ENCODE peak calls at places on chromosomes 16 and 17, in four cellular contexts. S is neural progenitor cell; U is CD8-positive, alpha-beta T cell; N is uterus. A is an unnamed sample. For H3K27me3, the result is how much of the 10 kb centered on the place peaks cover.

GRCh38 chr16:4580245-4580644 is 24.1 kb downstream of the C16orf96 start:
- DNase-seq in S (no peak), N (no peak), U (no peak), A (no peak)

GRCh38 chr16:19831678-19832077 is 53.0 kb downstream of the GPRC5B start:
- DNase-seq in S (no peak), U (no peak), N (no peak), A (no peak)

GRCh38 chr17:44828919-44829557 is 1.0 kb downstream of the GJC1 start:
- DNase-seq in S (no peak), U (no peak), N (no peak), A (no peak)

GRCh38 chr17:80482555-80483308 is 6.3 kb upstream of the NPTX1 start:
- DNase-seq in S (peak), N (no peak), U (no peak), A (no peak)

GRCh38 chr17:2710075-2710803 is 1.3 kb downstream of the CLUH start:
- DNase-seq in S (no peak), N (no peak), U (no peak), A (no peak)

GRCh38 chr17:76054112-76054476 is 18.2 kb downstream of the SRP68 start:
- DNase-seq in S (no peak), U (no peak), N (no peak), A (no peak)

GRCh38 chr17:20273741-20274500 is 193.4 kb downstream of the LGALS9B start:
- DNase-seq in U (no peak), S (no peak), N (no peak), A (no peak)

GRCh38 chr16:700684-701584 is 4.7 kb downstream of the FBXL16 start:
- DNase-seq in N (no peak), U (no peak), S (peak), A (no peak)

GRCh38 chr16:908526-909155 is 62.1 kb downstream of the LMF1 start:
- DNase-seq in N (no peak), S (no peak), U (no peak), A (no peak)

GRCh38 chr17:74361613-74362391 is at the start of gene BTBD17:
- DNase-seq in U (no peak), N (peak), S (peak), A (no peak)

GRCh38 chr16:87226926-87227650 is 90.1 kb downstream of the C16orf95 start:
- DNase-seq in N (no peak), U (no peak), S (no peak), A (no peak)

GRCh38 chr17:1830288-1830687 is 483 bp downstream of the RPA1 start:
- DNase-seq in N (no peak), S (peak), U (peak), A (no peak)

GRCh38 chr17:2122641-2123302 is 67.9 kb downstream of the HIC1 start:
- DNase-seq in S (peak), U (no peak), N (peak), A (peak)

GRCh38 chr17:80630721-80631120 is 86.1 kb downstream of the RPTOR start:
- DNase-seq in N (no peak), U (no peak), S (no peak), A (no peak)

GRCh38 chr17:38906429-38907172 is 18.8 kb upstream of the LASP1NB start:
- DNase-seq in U (no peak), N (no peak), S (no peak), A (no peak)

GRCh38 chr16:69366431-69366830 is 14.8 kb upstream of the TMED6 start:
- DNase-seq in U (no peak), S (no peak), N (no peak), A (no peak)

GRCh38 chr16:70375636-70376611 is 29.2 kb downstream of the DDX19A start:
- DNase-seq in N (no peak), U (no peak), S (no peak), A (no peak)

GRCh38 chr17:64599187-64599676 is 62.9 kb downstream of the SMURF2 start:
- DNase-seq in S (peak), U (peak), N (no peak), A (no peak)

GRCh38 chr17:76726766-76727718 is at the start of gene METTL23:
- DNase-seq in N (peak), S (peak), U (peak), A (peak)

GRCh38 chr17:76868669-76869208 is 535 bp downstream of the MGAT5B start:
- DNase-seq in N (no peak), U (no peak), S (peak), A (no peak)

GRCh38 chr17:54983260-54983659 is 14.7 kb downstream of the STXBP4 start:
- DNase-seq in S (no peak), U (no peak), N (no peak), A (no peak)

GRCh38 chr16:54359086-54359485 is 72.5 kb upstream of the IRX3 start:
- DNase-seq in U (no peak), S (peak), N (no peak), A (no peak)

GRCh38 chr17:60249517-60249826 is 99.7 kb downstream of the CA4 start:
- DNase-seq in S (peak), N (no peak), U (no peak), A (no peak)

DNA sequence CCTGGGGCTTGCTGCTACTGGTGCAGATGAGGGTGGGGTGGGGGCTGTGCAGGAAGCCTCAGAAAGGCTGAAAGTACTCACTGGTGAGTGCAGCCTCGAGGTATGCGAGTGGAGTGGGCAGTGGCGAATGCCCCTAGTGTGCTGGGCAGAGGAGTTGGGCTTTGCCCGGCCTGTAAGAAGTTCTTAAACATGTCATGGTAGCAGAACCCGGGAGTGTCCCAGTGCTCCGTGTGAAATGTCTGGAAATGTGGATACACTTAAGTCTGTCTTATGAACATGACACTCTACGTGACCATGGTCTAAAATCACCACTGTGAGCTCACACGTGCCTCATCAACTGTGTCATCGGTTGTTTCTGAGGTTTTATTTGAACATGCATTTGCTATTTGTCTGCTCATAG is 1.7 kb downstream of the SMTNL2 start:
- DNase-seq in S (no peak), N (no peak), U (no peak), A (no peak)
- H3K27me3 ChIP-seq in S (under half), N (under half), U (under half), A (under half)

DNA sequence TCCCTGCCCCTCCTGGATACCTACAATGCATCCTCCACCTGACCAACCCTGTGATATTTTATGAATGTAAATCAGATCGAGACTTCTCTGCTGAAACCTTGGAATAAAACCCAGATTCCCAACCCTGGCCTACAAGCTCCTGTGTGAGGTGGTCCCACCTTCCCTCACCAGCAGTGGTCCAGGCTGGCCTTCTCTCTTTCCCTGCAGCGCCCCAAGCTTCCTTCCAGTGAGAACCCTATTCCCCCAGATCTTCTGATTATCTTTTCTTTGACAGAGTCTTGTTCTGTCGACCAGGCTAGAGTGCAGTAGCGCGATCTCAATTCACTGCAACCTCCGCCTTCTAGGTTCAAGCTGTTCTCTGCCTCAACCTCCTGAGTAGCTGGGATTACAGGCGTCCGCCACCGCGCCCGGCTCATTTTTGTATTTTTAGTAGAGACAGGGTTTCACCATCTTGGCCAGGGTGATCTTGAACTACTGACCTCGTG is 2.5 kb upstream of the HELZ start:
- DNase-seq in S (no peak), N (no peak), U (no peak), A (no peak)
- H3K27ac ChIP-seq in S (no peak), N (no peak), U (no peak), A (no peak)

DNA sequence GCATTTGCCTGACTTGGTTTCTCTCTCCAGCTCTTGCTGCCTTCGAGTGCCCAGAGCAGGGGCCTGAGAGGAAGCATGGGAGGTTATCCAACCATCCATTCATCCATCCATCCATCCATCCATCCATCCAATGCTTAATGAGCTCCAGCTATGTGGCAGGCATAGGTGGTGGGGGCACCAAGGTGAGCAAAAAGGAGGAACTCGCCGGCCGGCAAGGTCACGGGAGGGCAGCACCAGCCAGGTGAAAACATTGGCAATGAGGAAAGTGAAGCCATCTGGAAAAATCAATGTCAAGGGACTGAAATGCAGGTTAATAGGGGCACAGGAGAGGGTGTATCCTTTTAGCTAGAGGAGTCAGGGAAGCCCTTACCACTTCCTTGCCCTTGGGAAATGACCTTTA is 18.2 kb upstream of the DOK4 start:
- DNase-seq in U (no peak), N (no peak), S (no peak), A (no peak)
- H3K27me3 ChIP-seq in U (under half), N (under half), S (under half), A (under half)

GRCh38 chr17:58385359-58385899 is 31.9 kb downstream of the RNF43 start:
- DNase-seq in S (no peak), N (no peak), U (no peak), A (no peak)
- H3K27ac ChIP-seq in S (no peak), N (no peak), U (no peak), A (no peak)

GRCh38 chr17:61716225-61716829 is 125.3 kb upstream of the NACA2 start:
- DNase-seq in S (no peak), N (no peak), U (no peak), A (no peak)

GRCh38 chr17:61720016-61720795 is 129.2 kb upstream of the NACA2 start:
- DNase-seq in N (no peak), S (no peak), U (no peak), A (no peak)

GRCh38 chr17:61715348-61715747 is 124.3 kb upstream of the NACA2 start:
- DNase-seq in N (no peak), S (no peak), U (no peak), A (no peak)

GRCh38 chr17:61717352-61717751 is 126.3 kb upstream of the NACA2 start:
- DNase-seq in U (no peak), N (no peak), S (no peak), A (no peak)

GRCh38 chr17:61718022-61718421 is 127.0 kb upstream of the NACA2 start:
- DNase-seq in S (no peak), N (no peak), U (no peak), A (no peak)
- H3K27me3 ChIP-seq in S (under half), N (under half), U (under half), A (under half)

DNA sequence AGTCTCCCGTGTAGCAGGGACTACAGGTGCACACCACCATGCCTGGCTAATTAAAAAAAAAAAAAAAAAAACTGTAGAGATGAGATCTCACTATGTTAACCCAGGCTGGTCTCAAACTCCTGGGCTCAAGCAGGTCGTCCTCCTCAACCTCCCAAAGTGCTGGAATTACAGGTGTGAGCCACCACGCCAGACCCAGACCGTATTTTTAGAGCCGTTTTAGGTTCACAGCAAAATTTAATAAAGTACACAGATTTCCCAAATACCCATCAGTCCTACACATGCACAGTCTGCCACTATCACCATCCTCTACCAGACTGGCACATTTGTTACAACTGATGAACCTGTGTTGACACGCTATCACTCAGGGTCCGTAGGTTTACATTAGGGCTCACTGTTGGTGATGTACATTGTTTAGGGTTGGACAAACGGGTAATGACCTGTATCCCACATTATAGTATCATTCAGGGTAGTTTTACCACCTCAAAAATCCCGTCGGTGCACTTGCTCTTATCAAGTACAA is 10.4 kb downstream of the HS3ST3B1 start:
- DNase-seq in S (no peak), N (no peak), U (no peak), A (no peak)
- H3K27ac ChIP-seq in S (no peak), N (no peak), U (no peak), A (no peak)

GRCh38 chr17:62140376-62140775 is 75.3 kb upstream of the MED13 start:
- DNase-seq in S (no peak), N (no peak), U (no peak), A (no peak)

GRCh38 chr17:62139141-62139540 is 74.1 kb upstream of the MED13 start:
- DNase-seq in S (no peak), U (no peak), N (no peak), A (no peak)

GRCh38 chr17:62135742-62136141 is 70.7 kb upstream of the MED13 start:
- DNase-seq in U (no peak), N (no peak), S (no peak), A (no peak)

DNA sequence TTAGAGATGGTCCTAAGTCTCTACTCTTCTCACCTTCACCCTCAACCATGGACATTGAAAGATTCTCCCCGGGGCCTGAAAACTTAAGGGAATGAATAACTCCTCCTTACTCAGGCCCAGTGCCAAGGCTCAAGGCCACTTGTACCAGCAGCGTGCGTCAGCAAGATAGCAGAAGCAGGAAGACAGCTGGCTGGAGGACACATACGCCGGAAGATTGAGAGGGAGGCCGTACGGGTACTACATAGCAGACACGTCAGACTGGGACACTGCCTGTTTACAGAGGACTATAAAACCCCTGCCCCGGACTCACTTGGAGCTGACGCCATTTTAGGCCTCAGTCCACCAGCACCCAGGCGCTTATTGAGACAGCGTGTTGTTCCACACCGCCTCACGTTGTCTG is 75.8 kb upstream of the MED13 start:
- DNase-seq in U (no peak), N (no peak), S (no peak), A (no peak)
- H3K27me3 ChIP-seq in U (under half), N (under half), S (under half), A (under half)

GRCh38 chr17:17448076-17448475 is 28.7 kb upstream of the MED9 start:
- DNase-seq in N (no peak), S (no peak), U (no peak), A (no peak)
- H3K27ac ChIP-seq in N (no peak), S (no peak), U (no peak), A (no peak)

DNA sequence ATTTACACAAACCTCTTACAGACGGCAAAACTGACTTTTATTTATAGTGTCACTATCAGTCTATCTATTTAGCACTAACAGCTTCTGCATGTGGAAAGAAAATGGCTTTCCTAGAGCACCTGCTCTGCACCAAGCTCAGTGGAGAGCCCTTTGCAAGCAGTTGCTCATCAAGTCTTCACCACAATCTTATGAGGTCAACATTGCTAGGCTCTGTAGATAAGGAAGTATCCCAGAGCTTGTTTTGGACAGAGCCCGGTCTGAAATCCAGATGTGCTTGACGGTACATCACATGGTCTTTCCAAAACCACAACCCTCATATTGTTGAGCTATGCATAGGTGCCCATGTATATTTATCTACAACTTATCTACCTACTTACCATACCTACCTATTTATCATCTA is 572.7 kb upstream of the CDH5 start:
- DNase-seq in S (no peak), U (no peak), N (no peak), A (no peak)
- H3K27me3 ChIP-seq in S (under half), U (under half), N (under half), A (under half)